ENCODE peak calls at places on chromosomes 2 and 18, in eight cellular contexts. N, R, B, S, Z, V, Q and W are unnamed samples.
A peak's percentile ranks its signal among the peaks of the same experiment; 100 is the strongest.

GRCh38 chr2:45120546-45120945 is 111.3 kb upstream of the SIX2 start:
- DNase-seq in N (no peak), R (no peak), B (no peak), S (no peak), Z (no peak), V (peak; percentile 49), Q (no peak), W (no peak)

GRCh38 chr2:191657977-191658376 is 20.0 kb upstream of the NABP1 start:
- DNase-seq in N (no peak), R (no peak), B (peak; percentile 85), S (peak; percentile 35), Z (no peak), V (peak; percentile 67), Q (no peak), W (no peak)

GRCh38 chr2:10400568-10400977 is 47.6 kb downstream of the ODC1 start:
- DNase-seq in N (no peak), R (no peak), B (no peak), S (no peak), Z (no peak), V (no peak), Q (no peak), W (no peak)

GRCh38 chr2:20196053-20196880 is 28.7 kb downstream of the SDC1 start:
- DNase-seq in N (no peak), R (no peak), B (no peak), S (no peak), Z (peak; percentile 81), V (no peak), Q (no peak), W (no peak)

GRCh38 chr2:234981197-234982095 is 29.6 kb downstream of the SH3BP4 start:
- DNase-seq in N (no peak), R (peak; percentile 86), B (peak; percentile 99), S (peak; percentile 99), Z (peak; percentile 78), V (peak; percentile 99), Q (peak; percentile 99), W (peak; percentile 96)

GRCh38 chr2:150339282-150339681 is 148.2 kb downstream of the RND3 start:
- DNase-seq in N (no peak), R (no peak), B (peak; percentile 45), S (peak; percentile 6), Z (no peak), V (no peak), Q (no peak), W (no peak)

GRCh38 chr2:175840261-175840660 is 161.8 kb downstream of the LNPK start:
- DNase-seq in N (no peak), R (no peak), B (peak; percentile 33), S (no peak), Z (no peak), V (no peak), Q (no peak), W (no peak)

GRCh38 chr2:37631292-37631691 is 40.1 kb downstream of the CDC42EP3 start:
- DNase-seq in N (no peak), R (no peak), B (no peak), S (no peak), Z (no peak), V (no peak), Q (no peak), W (no peak)

GRCh38 chr2:67825476-67825875 is 237.3 kb downstream of the C1D start:
- DNase-seq in N (no peak), R (no peak), B (peak; percentile 78), S (peak; percentile 69), Z (no peak), V (peak; percentile 56), Q (no peak), W (peak; percentile 6)

GRCh38 chr2:221467610-221468009 is 104.5 kb downstream of the EPHA4 start:
- DNase-seq in N (no peak), R (no peak), B (peak; percentile 55), S (peak; percentile 48), Z (no peak), V (peak; percentile 64), Q (no peak), W (no peak)

GRCh38 chr2:68921646-68922045 is 31.0 kb downstream of the GKN2 start:
- DNase-seq in N (no peak), R (no peak), B (no peak), S (no peak), Z (no peak), V (peak; percentile 33), Q (no peak), W (no peak)

GRCh38 chr18:34707670-34708069 is 2.4 kb upstream of the DTNA start:
- DNase-seq in N (no peak), R (no peak), B (peak; percentile 95), S (peak; percentile 93), Z (peak; percentile 58), V (peak; percentile 93), Q (peak; percentile 57), W (peak; percentile 77)

GRCh38 chr2:108858894-108859293 is 72.3 kb downstream of the CCDC138 start:
- DNase-seq in N (no peak), R (no peak), B (peak; percentile 30), S (peak; percentile 16), Z (no peak), V (peak; percentile 7), Q (no peak), W (no peak)

GRCh38 chr2:226782092-226782713 is 17.4 kb downstream of the IRS1 start:
- DNase-seq in N (no peak), R (no peak), B (no peak), S (peak; percentile 61), Z (no peak), V (peak; percentile 91), Q (no peak), W (peak; percentile 45)

GRCh38 chr2:102660574-102660973 is 41.2 kb downstream of the SLC9A2 start:
- DNase-seq in N (no peak), R (no peak), B (no peak), S (no peak), Z (no peak), V (no peak), Q (no peak), W (no peak)

GRCh38 chr18:30999186-30999585 is 43.4 kb downstream of the DSC3 start:
- DNase-seq in N (no peak), R (no peak), B (no peak), S (peak; percentile 3), Z (no peak), V (peak; percentile 13), Q (no peak), W (no peak)

GRCh38 chr18:69943021-69943420 is 4.7 kb downstream of the CD226 start:
- DNase-seq in N (no peak), R (no peak), B (no peak), S (no peak), Z (no peak), V (no peak), Q (no peak), W (no peak)

GRCh38 chr2:132752421-132753206 is 82.6 kb upstream of the LYPD1 start:
- DNase-seq in N (no peak), R (no peak), B (no peak), S (no peak), Z (no peak), V (no peak), Q (no peak), W (no peak)

GRCh38 chr2:46187112-46187618 is 110.0 kb upstream of the EPAS1 start:
- DNase-seq in N (peak; percentile 46), R (peak; percentile 38), B (peak; percentile 85), S (peak; percentile 78), Z (peak; percentile 83), V (peak; percentile 51), Q (no peak), W (no peak)

GRCh38 chr2:240395896-240396622 is 39.4 kb upstream of the GPC1 start:
- DNase-seq in N (no peak), R (no peak), B (no peak), S (no peak), Z (no peak), V (no peak), Q (no peak), W (no peak)

GRCh38 chr2:73877071-73877802 is 15.6 kb upstream of the ACTG2 start:
- DNase-seq in N (no peak), R (no peak), B (no peak), S (no peak), Z (no peak), V (no peak), Q (no peak), W (no peak)

GRCh38 chr2:206361407-206362045 is 81.8 kb upstream of the ADAM23 start:
- DNase-seq in N (peak; percentile 57), R (no peak), B (no peak), S (no peak), Z (no peak), V (no peak), Q (no peak), W (no peak)

GRCh38 chr2:28415010-28415409 is 22.4 kb downstream of the FOSL2 start:
- DNase-seq in N (no peak), R (peak; percentile 22), B (no peak), S (no peak), Z (no peak), V (peak; percentile 5), Q (no peak), W (no peak)

DNA sequence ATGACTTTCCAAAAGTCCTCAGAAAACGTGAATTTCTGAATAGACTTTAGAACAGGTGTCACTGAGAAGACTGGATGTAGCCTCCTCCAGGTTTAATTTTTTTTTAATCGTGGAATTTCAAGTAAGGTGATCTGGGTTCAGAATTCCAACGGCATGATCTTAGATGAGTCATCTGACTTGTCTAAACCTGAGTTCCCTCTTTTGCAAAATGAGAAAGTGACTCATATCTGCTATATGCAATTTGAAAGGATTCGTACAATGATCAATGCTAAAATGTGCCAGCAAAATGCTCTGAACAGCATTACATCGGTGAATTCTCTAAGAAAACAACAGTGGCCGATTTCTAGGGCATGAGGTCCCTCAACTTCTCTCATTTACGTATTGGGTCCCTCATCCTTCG is 69.1 kb upstream of the ZNF516 start:
- DNase-seq in N (no peak), R (no peak), B (peak; percentile 85), S (no peak), Z (no peak), V (peak; percentile 58), Q (peak; percentile 56), W (peak; percentile 61)
- H3K4me3 ChIP-seq in N (no peak overlapping the region), R (no peak overlapping the region), B (no peak overlapping the region), S (no peak overlapping the region), Z (no peak overlapping the region), V (no peak overlapping the region), Q (no peak overlapping the region), W (no peak overlapping the region)

GRCh38 chr18:11145413-11146191 is 3.8 kb downstream of the PIEZO2 start:
- DNase-seq in N (no peak), R (no peak), B (no peak), S (no peak), Z (no peak), V (no peak), Q (no peak), W (no peak)
- H3K4me3 ChIP-seq in N (peak overlapping the region; percentile 81), R (no peak overlapping the region), B (no peak overlapping the region), S (no peak overlapping the region), Z (no peak overlapping the region), V (no peak overlapping the region), Q (no peak overlapping the region), W (no peak overlapping the region)

GRCh38 chr2:219350215-219350937 is 17.8 kb upstream of the RESP18 start:
- DNase-seq in N (no peak), R (no peak), B (peak; percentile 85), S (peak; percentile 30), Z (no peak), V (peak; percentile 5), Q (no peak), W (no peak)
- H3K4me3 ChIP-seq in N (no peak overlapping the region), R (no peak overlapping the region), B (no peak overlapping the region), S (no peak overlapping the region), Z (no peak overlapping the region), V (no peak overlapping the region), Q (no peak overlapping the region), W (no peak overlapping the region)

GRCh38 chr2:673016-673415 is 4.2 kb downstream of the TMEM18 start:
- DNase-seq in N (no peak), R (no peak), B (no peak), S (no peak), Z (no peak), V (no peak), Q (no peak), W (no peak)
- H3K4me3 ChIP-seq in N (peak overlapping the region; percentile 8), R (no peak overlapping the region), B (no peak overlapping the region), S (no peak overlapping the region), Z (no peak overlapping the region), V (no peak overlapping the region), Q (no peak overlapping the region), W (no peak overlapping the region)